ENCODE peak calls at places on chromosome 3, in nine cellular contexts. Q, P, R, T, G, M, A, L and S are unnamed samples.
A peak's percentile ranks its signal among the peaks of the same experiment; 100 is the strongest.

GRCh38 chr3:137066092-137066491 is 108.3 kb downstream of the IL20RB start:
- DNase-seq in Q (no peak), P (no peak), R (no peak), T (no peak), G (no peak), M (no peak), A (no peak), L (no peak), S (no peak)

GRCh38 chr3:133924041-133924440 is 28.4 kb upstream of the RAB6B start:
- DNase-seq in Q (peak; percentile 18), P (no peak), R (no peak), T (no peak), G (no peak), M (no peak), A (no peak), L (no peak), S (no peak)

GRCh38 chr3:139627759-139628158 is 50.0 kb downstream of the NMNAT3 start:
- DNase-seq in Q (no peak), P (peak; percentile 8), R (no peak), T (no peak), G (no peak), M (no peak), A (no peak), L (no peak), S (no peak)

GRCh38 chr3:72383230-72383629 is 465.0 kb downstream of the SHQ1 start:
- DNase-seq in Q (no peak), P (no peak), R (no peak), T (no peak), G (no peak), M (no peak), A (no peak), L (no peak), S (no peak)

GRCh38 chr3:46565607-46566039 is 479 bp downstream of the LRRC2 start:
- DNase-seq in Q (no peak), P (peak; percentile 71), R (no peak), T (no peak), G (no peak), M (no peak), A (no peak), L (peak; percentile 20), S (no peak)

GRCh38 chr3:39435006-39435748 is 28.7 kb downstream of the RPSA start:
- DNase-seq in Q (no peak), P (peak; percentile 19), R (no peak), T (peak; percentile 44), G (no peak), M (no peak), A (no peak), L (no peak), S (no peak)

GRCh38 chr3:77421916-77422315 is 382.0 kb downstream of the ROBO2 start:
- DNase-seq in Q (no peak), P (no peak), R (no peak), T (no peak), G (no peak), M (no peak), A (no peak), L (no peak), S (no peak)

GRCh38 chr3:7964899-7965298 is 536.7 kb upstream of the LMCD1 start:
- DNase-seq in Q (no peak), P (no peak), R (no peak), T (no peak), G (no peak), M (no peak), A (no peak), L (no peak), S (no peak)

GRCh38 chr3:16290827-16291196 is 25.8 kb downstream of the OXNAD1 start:
- DNase-seq in Q (peak; percentile 47), P (no peak), R (no peak), T (no peak), G (no peak), M (no peak), A (no peak), L (no peak), S (no peak)

GRCh38 chr3:13727890-13728289 is 152.0 kb downstream of the WNT7A start:
- DNase-seq in Q (no peak), P (peak; percentile 32), R (no peak), T (no peak), G (no peak), M (no peak), A (no peak), L (no peak), S (no peak)

GRCh38 chr3:177195941-177196472 is 1.3 kb downstream of the TBL1XR1 start:
- DNase-seq in Q (no peak), P (no peak), R (peak; percentile 61), T (no peak), G (no peak), M (no peak), A (no peak), L (no peak), S (no peak)

GRCh38 chr3:121914081-121914998 is 20.1 kb downstream of the SLC15A2 start:
- DNase-seq in Q (no peak), P (peak; percentile 51), R (no peak), T (no peak), G (no peak), M (no peak), A (no peak), L (no peak), S (no peak)

GRCh38 chr3:118760611-118761606 is 273.7 kb downstream of the IGSF11 start:
- DNase-seq in Q (peak; percentile 32), P (peak; percentile 45), R (peak; percentile 86), T (peak; percentile 1), G (no peak), M (no peak), A (no peak), L (no peak), S (no peak)

GRCh38 chr3:48273594-48274211 is 32.8 kb downstream of the ZNF589 start:
- DNase-seq in Q (peak; percentile 21), P (peak; percentile 66), R (peak; percentile 78), T (peak; percentile 53), G (peak; percentile 44), M (peak; percentile 76), A (no peak), L (peak; percentile 75), S (no peak)

GRCh38 chr3:186596568-186597287 is 16.1 kb upstream of the AHSG start:
- DNase-seq in Q (peak; percentile 41), P (no peak), R (no peak), T (no peak), G (no peak), M (no peak), A (no peak), L (no peak), S (no peak)

GRCh38 chr3:196409409-196409808 is 22.8 kb downstream of the UBXN7 start:
- DNase-seq in Q (no peak), P (no peak), R (no peak), T (no peak), G (no peak), M (no peak), A (no peak), L (no peak), S (no peak)

GRCh38 chr3:178482981-178483380 is 53.3 kb upstream of the KCNMB2 start:
- DNase-seq in Q (no peak), P (no peak), R (no peak), T (no peak), G (peak; percentile 15), M (no peak), A (no peak), L (no peak), S (no peak)

GRCh38 chr3:171351676-171352075 is 108.5 kb downstream of the TNIK start:
- DNase-seq in Q (peak; percentile 97), P (no peak), R (no peak), T (peak; percentile 1), G (peak; percentile 97), M (no peak), A (no peak), L (no peak), S (no peak)

GRCh38 chr3:94928921-94929320 is 866.1 kb downstream of the NSUN3 start:
- DNase-seq in Q (peak; percentile 67), P (no peak), R (no peak), T (no peak), G (peak; percentile 74), M (no peak), A (no peak), L (no peak), S (no peak)

GRCh38 chr3:45992820-45993219 is 2.8 kb downstream of the FYCO1 start:
- DNase-seq in Q (peak; percentile 93), P (no peak), R (no peak), T (no peak), G (no peak), M (no peak), A (no peak), L (no peak), S (no peak)

GRCh38 chr3:124174463-124174862 is 182.5 kb upstream of the ROPN1 start:
- DNase-seq in Q (no peak), P (no peak), R (peak; percentile 100), T (peak; percentile 95), G (peak; percentile 22), M (no peak), A (no peak), L (no peak), S (no peak)

GRCh38 chr3:18751514-18751913 is 326.4 kb upstream of the SATB1 start:
- DNase-seq in Q (no peak), P (no peak), R (no peak), T (peak; percentile 74), G (no peak), M (no peak), A (no peak), L (no peak), S (no peak)

GRCh38 chr3:150577854-150578253 is 25.3 kb upstream of the SELENOT start:
- DNase-seq in Q (no peak), P (no peak), R (peak; percentile 16), T (no peak), G (no peak), M (no peak), A (no peak), L (no peak), S (no peak)